ENCODE peak calls at places on chromosomes 7 and 10, in four cellular contexts. V is sigmoid colon, M is lung, K is GM06990. X is an unnamed sample.

GRCh38 chr10:113524120-113524519 is 28.7 kb upstream of the HABP2 start:
- DNase-seq in K (no peak), M (no peak), V (no peak), X (no peak)

GRCh38 chr10:107733328-107733727 is 568.8 kb upstream of the SORCS1 start:
- DNase-seq in K (no peak), M (no peak), V (no peak), X (no peak)

GRCh38 chr7:17990761-17991160 is 36.9 kb downstream of the PRPS1L1 start:
- DNase-seq in V (no peak), M (no peak), K (no peak), X (no peak)

GRCh38 chr7:6486438-6487183 is 38.9 kb upstream of the DAGLB start:
- DNase-seq in V (no peak), K (no peak), M (no peak), X (no peak)

GRCh38 chr10:71765907-71766716 is 7.2 kb downstream of the VSIR start:
- DNase-seq in K (no peak), M (no peak), V (no peak), X (no peak)

GRCh38 chr7:33821970-33822369 is 83.4 kb upstream of the BMPER start:
- DNase-seq in V (no peak), K (no peak), M (no peak), X (no peak)

GRCh38 chr7:98280791-98281756 is at the start of gene BRI3:
- DNase-seq in V (peak), M (peak), K (peak), X (peak)

GRCh38 chr10:107067843-107068242 is 96.7 kb downstream of the SORCS1 start:
- DNase-seq in K (no peak), V (no peak), M (no peak), X (no peak)

GRCh38 chr10:121681982-121682687 is 83.9 kb upstream of the FGFR2 start:
- DNase-seq in V (no peak), K (no peak), M (no peak), X (no peak)

GRCh38 chr10:122786269-122786668 is 59.4 kb downstream of the CUZD1 start:
- DNase-seq in M (no peak), V (no peak), K (no peak), X (peak)

GRCh38 chr10:67853512-67853911 is 15.5 kb upstream of the DNAJC12 start:
- DNase-seq in V (no peak), M (no peak), K (no peak), X (no peak)

GRCh38 chr10:11610855-11611247 is 599 bp downstream of the USP6NL start:
- DNase-seq in K (no peak), V (peak), M (peak), X (peak)

GRCh38 chr7:142800103-142800502 is 29.3 kb downstream of the PRSS2 start:
- DNase-seq in V (no peak), K (no peak), M (no peak), X (no peak)

GRCh38 chr7:47529405-47529804 is 52.5 kb downstream of the TNS3 start:
- DNase-seq in K (no peak), M (no peak), V (no peak), X (no peak)

GRCh38 chr10:89944138-89944537 is 242.7 kb downstream of the KIF20B start:
- DNase-seq in M (no peak), V (no peak), K (no peak), X (no peak)

GRCh38 chr10:107232013-107232412 is 67.5 kb upstream of the SORCS1 start:
- DNase-seq in V (no peak), K (no peak), M (no peak), X (no peak)

GRCh38 chr10:79434816-79435215 is 10.6 kb downstream of the ZCCHC24 start:
- DNase-seq in M (no peak), V (peak), K (no peak), X (peak)

GRCh38 chr10:3848005-3848767 is 63.2 kb upstream of the KLF6 start:
- DNase-seq in K (no peak), V (no peak), M (no peak), X (peak)

GRCh38 chr7:40765633-40766032 is 630.8 kb downstream of the SUGCT start:
- DNase-seq in M (no peak), V (no peak), K (no peak), X (no peak)

GRCh38 chr10:69634759-69635425 is 4.8 kb downstream of the FAM241B start:
- DNase-seq in M (no peak), V (no peak), K (no peak), X (no peak)

GRCh38 chr10:69638642-69639041 is 8.6 kb downstream of the FAM241B start:
- DNase-seq in K (no peak), V (peak), M (no peak), X (no peak)

GRCh38 chr10:69635428-69636272 is 5.6 kb downstream of the FAM241B start:
- DNase-seq in K (no peak), M (no peak), V (no peak), X (no peak)

GRCh38 chr10:69636273-69636575 is 6.2 kb downstream of the FAM241B start:
- DNase-seq in M (no peak), V (no peak), K (no peak), X (no peak)

GRCh38 chr10:69636626-69637550 is 6.8 kb downstream of the FAM241B start:
- DNase-seq in M (no peak), K (no peak), V (no peak), X (peak)
- TF ChIP-seq CTCF in M (no peak), K (peak), V (no peak), X (peak)

GRCh38 chr7:64889686-64890162 is 13.3 kb upstream of the ZNF273 start:
- DNase-seq in V (no peak), K (no peak), M (no peak), X (no peak)
- H3K4me3 ChIP-seq in V (no peak), K (no peak), M (no peak), X (no peak)

GRCh38 chr10:73218466-73219191 is 28.4 kb downstream of the DNAJC9 start:
- DNase-seq in V (no peak), K (no peak), M (no peak), X (peak)
- TF ChIP-seq CTCF in V (no peak), K (peak), M (no peak), X (peak)

GRCh38 chr7:26195867-26196266 is 4.7 kb downstream of the HNRNPA2B1 start:
- DNase-seq in K (no peak), M (no peak), V (no peak), X (no peak)
- H3K4me3 ChIP-seq in K (peak), M (no peak), V (no peak), X (no peak)

GRCh38 chr10:13416760-13417159 is 68.7 kb upstream of the SEPHS1 start:
- DNase-seq in V (no peak), M (no peak), K (no peak), X (no peak)

GRCh38 chr10:13414137-13414536 is 66.0 kb upstream of the SEPHS1 start:
- DNase-seq in K (no peak), V (no peak), M (no peak), X (no peak)

GRCh38 chr10:13417459-13418126 is 69.5 kb upstream of the SEPHS1 start:
- DNase-seq in M (no peak), K (no peak), V (no peak), X (no peak)

GRCh38 chr10:13412894-13413293 is 64.8 kb upstream of the SEPHS1 start:
- DNase-seq in M (no peak), K (no peak), V (no peak), X (no peak)

DNA sequence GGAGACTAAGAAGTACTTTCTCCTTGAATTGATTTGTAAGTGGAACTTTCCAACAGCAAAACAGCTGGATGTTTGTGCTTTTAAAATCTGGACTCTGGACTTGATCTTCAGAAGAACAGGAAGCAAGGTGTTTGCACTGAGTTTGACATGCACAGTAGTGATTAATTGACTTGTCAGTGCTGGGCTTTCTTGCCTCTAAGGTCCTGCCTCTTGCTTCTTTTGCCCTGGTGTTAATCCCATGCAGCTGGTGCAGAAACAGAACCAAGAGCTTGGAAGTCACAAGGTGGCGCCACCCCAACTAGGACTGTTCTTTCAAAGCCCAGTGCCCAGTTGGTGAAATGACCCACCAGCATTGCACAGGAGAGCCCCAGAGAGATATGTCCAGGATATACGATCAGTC is 66.8 kb upstream of the SEPHS1 start:
- DNase-seq in M (no peak), K (no peak), V (no peak), X (peak)
- TF ChIP-seq CTCF in M (no peak), K (peak), V (no peak), X (peak)

GRCh38 chr10:43076876-43077420 is at the start of gene RET:
- DNase-seq in K (peak), M (no peak), V (no peak), X (no peak)
- H3K4me3 ChIP-seq in K (no peak), M (no peak), V (peak), X (peak)

DNA sequence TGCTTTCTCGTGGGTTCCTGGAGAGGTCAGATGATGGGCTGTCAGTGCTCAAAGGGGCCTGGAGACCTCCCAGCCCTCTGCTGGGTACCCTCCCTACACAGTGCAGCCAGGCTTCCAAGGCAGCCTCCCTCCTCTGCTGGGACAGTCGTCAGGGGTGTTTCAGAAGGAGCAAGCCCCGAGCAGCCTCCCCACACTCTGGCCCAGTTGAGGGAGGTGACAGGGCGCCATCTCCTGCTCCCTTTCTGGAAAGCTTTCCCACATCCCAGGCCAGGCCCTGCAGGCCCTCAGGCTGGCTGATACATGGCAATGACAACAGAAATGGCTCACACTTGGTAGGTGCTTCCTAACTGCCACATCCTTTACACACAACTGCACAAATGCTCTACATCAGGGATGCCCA is 32.1 kb downstream of the KCNMA1 start:
- DNase-seq in V (peak), M (no peak), K (no peak), X (peak)
- TF ChIP-seq CTCF in V (no peak), M (no peak), K (no peak), X (no peak)

GRCh38 chr7:105269397-105269796 is 119.3 kb downstream of the SRPK2 start:
- DNase-seq in M (no peak), V (no peak), K (no peak), X (peak)

GRCh38 chr7:105264707-105265106 is 124.0 kb downstream of the SRPK2 start:
- DNase-seq in V (no peak), M (no peak), K (no peak), X (no peak)

GRCh38 chr7:105268056-105268455 is 120.7 kb downstream of the SRPK2 start:
- DNase-seq in V (no peak), K (no peak), M (no peak), X (peak)

GRCh38 chr7:105268511-105269392 is 120.0 kb downstream of the SRPK2 start:
- DNase-seq in K (peak), M (no peak), V (no peak), X (peak)

DNA sequence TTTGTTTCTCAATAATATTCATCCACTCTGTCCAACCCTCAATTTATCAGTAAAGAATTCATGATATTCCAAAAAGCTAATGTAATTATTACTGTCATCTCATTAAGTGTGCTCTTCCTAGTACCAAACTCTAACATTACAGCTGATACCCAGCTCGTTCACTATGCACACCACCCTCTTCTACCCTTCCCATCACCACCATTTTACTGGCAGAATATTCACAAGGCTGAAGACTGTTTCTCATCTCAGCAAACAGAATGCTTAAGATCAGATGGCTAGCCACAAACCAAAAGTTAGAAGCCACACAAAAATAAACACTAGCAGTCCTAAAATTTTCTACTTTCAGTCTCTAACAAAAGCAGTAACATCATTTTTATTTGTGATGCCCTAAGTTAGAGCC is 121.5 kb downstream of the SRPK2 start:
- DNase-seq in M (no peak), V (no peak), K (no peak), X (peak)
- H3K4me3 ChIP-seq in M (no peak), V (no peak), K (no peak), X (peak)

GRCh38 chr7:127158659-127159058 is 94.1 kb downstream of the GRM8 start:
- DNase-seq in K (no peak), M (no peak), V (no peak), X (no peak)
- TF ChIP-seq CTCF in K (peak), M (no peak), V (no peak), X (no peak)

GRCh38 chr7:111531993-111532392 is 30.3 kb downstream of the IMMP2L start:
- DNase-seq in K (peak), V (no peak), M (no peak), X (peak)
- H3K4me3 ChIP-seq in K (no peak), V (no peak), M (no peak), X (no peak)

X was measured in choroid plexus epithelial cell.